ENCODE peak calls at places on chromosomes 11 and 22, in four cellular contexts. N is HepG2, H is WTC11, G is K562. Y is an unnamed sample.

GRCh38 chr11:45405916-45406670 is 120.0 kb upstream of the SYT13 start:
- DNase-seq in H (no peak), G (no peak), N (no peak), Y (no peak)

GRCh38 chr22:25053153-25053805 is 100.8 kb downstream of the KIAA1671 start:
- DNase-seq in H (no peak), G (no peak), N (peak), Y (no peak)

GRCh38 chr11:118180300-118180703 is 3.9 kb upstream of the SCN2B start:
- DNase-seq in G (peak), H (peak), N (peak), Y (peak)

GRCh38 chr11:123018702-123019101 is 37.1 kb upstream of the BSX start:
- DNase-seq in G (no peak), H (no peak), N (no peak), Y (no peak)

GRCh38 chr22:39594411-39594810 is 23.9 kb downstream of the CACNA1I start:
- DNase-seq in N (no peak), H (no peak), G (no peak), Y (no peak)

GRCh38 chr11:94656968-94657367 is 89.8 kb downstream of the PIWIL4 start:
- DNase-seq in G (no peak), H (no peak), N (no peak), Y (no peak)

GRCh38 chr11:95451261-95451660 is 220.3 kb upstream of the SESN3 start:
- DNase-seq in H (no peak), G (no peak), N (no peak), Y (no peak)

GRCh38 chr22:36549033-36549432 is 20.1 kb upstream of the EIF3D start:
- DNase-seq in H (no peak), N (no peak), G (no peak), Y (no peak)

GRCh38 chr22:46876357-46876934 is 114.0 kb downstream of the TBC1D22A start:
- DNase-seq in N (no peak), G (no peak), H (no peak), Y (no peak)

GRCh38 chr11:107590460-107591097 is 368 bp upstream of the ELMOD1 start:
- DNase-seq in H (peak), N (no peak), G (no peak), Y (no peak)

GRCh38 chr11:56817661-56818060 is 69.2 kb upstream of the OR9G4 start:
- DNase-seq in H (no peak), G (no peak), N (no peak), Y (no peak)

GRCh38 chr11:66068923-66069714 is 953 bp upstream of the PACS1 start:
- DNase-seq in N (peak), H (peak), G (peak), Y (no peak)

GRCh38 chr22:44455151-44455962 is 42.7 kb downstream of the RTL6 start:
- DNase-seq in H (no peak), N (no peak), G (no peak), Y (no peak)

GRCh38 chr22:45328822-45329535 is 19.2 kb downstream of the FAM118A start:
- DNase-seq in H (no peak), G (no peak), N (no peak), Y (no peak)

DNA sequence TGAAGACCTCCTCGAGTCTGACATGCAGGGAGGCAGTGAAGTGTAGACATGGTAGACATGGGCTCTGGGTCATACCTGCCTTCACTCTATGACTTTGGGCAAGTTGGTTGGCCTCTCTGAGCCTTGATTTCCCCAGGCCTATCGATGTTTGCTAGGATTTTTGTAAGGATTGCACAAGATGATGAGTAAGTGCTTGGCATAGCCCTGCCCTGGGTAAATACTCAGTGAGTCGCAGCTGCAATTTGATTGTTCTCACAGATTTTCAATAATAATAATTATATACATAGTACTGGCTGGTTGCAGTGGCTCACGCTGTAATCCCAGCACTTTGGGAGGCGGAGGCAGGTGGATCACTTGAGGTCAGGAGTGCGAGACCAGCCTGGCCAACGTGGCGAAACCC is 18.1 kb downstream of the MCM5 start:
- DNase-seq in G (no peak), N (no peak), H (no peak), Y (no peak)
- TF ChIP-seq ELF4 in G (no peak), N (no peak), H (no peak), Y (no peak)

GRCh38 chr22:23178512-23179254 is 1.6 kb upstream of the BCR start:
- DNase-seq in G (peak), N (no peak), H (peak), Y (peak)

GRCh38 chr22:23180893-23181762 is 819 bp downstream of the BCR start:
- DNase-seq in N (no peak), H (no peak), G (peak), Y (no peak)

GRCh38 chr22:23180301-23180892 is at the start of gene BCR:
- DNase-seq in G (peak), H (peak), N (no peak), Y (peak)

GRCh38 chr22:23181763-23182288 is 1.5 kb downstream of the BCR start:
- DNase-seq in N (no peak), G (peak), H (no peak), Y (no peak)

GRCh38 chr22:23179381-23180294 is 671 bp upstream of the BCR start:
- DNase-seq in N (no peak), G (peak), H (no peak), Y (no peak)
- TF ChIP-seq ELF4 in N (no peak), G (no peak), H (no peak), Y (no peak)

GRCh38 chr11:10418950-10419310 is 36.1 kb upstream of the AMPD3 start:
- DNase-seq in G (no peak), H (no peak), N (no peak), Y (no peak)

GRCh38 chr11:10414181-10414580 is 40.9 kb upstream of the AMPD3 start:
- DNase-seq in N (no peak), G (no peak), H (no peak), Y (no peak)

GRCh38 chr11:10414659-10415058 is 40.4 kb upstream of the AMPD3 start:
- DNase-seq in N (no peak), H (no peak), G (peak), Y (no peak)

GRCh38 chr11:10415817-10416392 is 39.2 kb upstream of the AMPD3 start:
- DNase-seq in H (no peak), N (no peak), G (no peak), Y (no peak)

DNA sequence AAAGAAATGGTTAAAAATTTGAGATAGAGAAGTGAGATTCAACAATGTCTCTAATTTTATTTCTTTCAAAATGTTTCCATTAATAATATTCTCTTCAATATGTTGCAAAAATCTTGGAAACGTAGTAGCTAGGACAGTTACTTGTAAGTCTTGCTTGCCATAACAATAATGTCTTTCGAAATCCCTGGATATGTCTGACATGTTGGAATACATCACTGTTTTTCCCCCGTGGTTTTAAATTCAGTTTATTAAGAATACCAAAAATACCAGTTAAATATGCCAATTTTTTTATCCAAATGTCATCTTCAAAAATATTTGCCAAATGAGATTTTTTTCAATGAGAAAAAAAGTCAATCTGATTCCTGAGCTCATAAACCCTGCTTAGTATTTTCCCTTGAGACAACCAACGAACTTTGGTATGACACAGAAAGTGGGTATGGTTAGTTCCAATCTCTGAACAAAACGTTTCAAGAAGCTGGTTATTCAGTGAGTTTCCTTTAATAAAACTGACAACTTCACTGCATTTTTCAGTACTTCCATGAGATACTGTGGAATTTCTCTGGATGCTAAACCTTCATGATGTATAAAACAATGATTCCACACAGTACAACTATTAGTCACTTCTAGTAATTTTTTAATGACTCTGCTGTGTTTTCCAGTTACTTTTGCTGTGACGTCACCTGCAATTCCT is 36.7 kb upstream of the AMPD3 start:
- DNase-seq in H (no peak), N (no peak), G (no peak), Y (no peak)
- TF ChIP-seq ELF4 in H (no peak), N (no peak), G (no peak), Y (no peak)

GRCh38 chr22:42324991-42325710 is 54.7 kb upstream of the TCF20 start:
- DNase-seq in H (peak), N (no peak), G (no peak), Y (no peak)
- TF ChIP-seq ELF4 in H (no peak), N (no peak), G (no peak), Y (no peak)

GRCh38 chr11:109730669-109731068 is 308.7 kb downstream of the C11orf87 start:
- DNase-seq in H (no peak), G (no peak), N (no peak), Y (no peak)

GRCh38 chr11:109728056-109728455 is 306.1 kb downstream of the C11orf87 start:
- DNase-seq in H (no peak), G (no peak), N (peak), Y (no peak)

GRCh38 chr11:109731451-109731850 is 309.5 kb downstream of the C11orf87 start:
- DNase-seq in N (no peak), G (no peak), H (no peak), Y (no peak)

GRCh38 chr11:109733245-109733644 is 311.3 kb downstream of the C11orf87 start:
- DNase-seq in G (no peak), N (no peak), H (no peak), Y (no peak)

GRCh38 chr11:109729761-109730160 is 307.8 kb downstream of the C11orf87 start:
- DNase-seq in G (no peak), N (no peak), H (peak), Y (no peak)
- TF ChIP-seq ELF4 in G (no peak), N (no peak), H (no peak), Y (no peak)

GRCh38 chr11:130740819-130741218 is 175.5 kb downstream of the SNX19 start:
- DNase-seq in H (no peak), N (no peak), G (no peak), Y (no peak)
- TF ChIP-seq ELF4 in H (no peak), N (no peak), G (no peak), Y (no peak)

DNA sequence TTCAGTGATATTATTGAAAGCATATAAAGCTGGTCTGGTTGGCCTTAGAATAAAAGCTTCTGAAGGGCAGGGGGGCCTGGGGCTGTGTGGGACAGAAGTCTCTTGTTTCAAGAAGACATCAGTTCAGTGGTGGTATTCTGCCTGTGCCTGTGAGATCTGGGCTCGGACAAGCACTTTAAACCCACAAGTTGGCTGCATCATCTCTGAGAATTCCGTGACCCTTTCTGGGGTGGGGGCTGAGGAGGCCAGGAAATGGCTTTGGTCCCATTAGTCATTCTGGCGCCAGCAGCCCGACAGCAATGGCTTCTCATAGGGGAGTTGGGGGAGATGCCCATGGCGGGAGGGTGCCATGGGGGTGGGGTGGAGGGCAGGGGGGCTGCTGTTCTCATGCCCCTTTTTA is 104.1 kb downstream of the PKNOX2 start:
- DNase-seq in G (no peak), N (no peak), H (no peak), Y (no peak)
- TF ChIP-seq ELF4 in G (no peak), N (no peak), H (no peak), Y (no peak)

GRCh38 chr22:31102441-31103081 is 4.8 kb downstream of the SELENOM start:
- DNase-seq in N (peak), G (peak), H (no peak), Y (no peak)
- TF ChIP-seq ELF4 in N (no peak), G (no peak), H (no peak), Y (no peak)

DNA sequence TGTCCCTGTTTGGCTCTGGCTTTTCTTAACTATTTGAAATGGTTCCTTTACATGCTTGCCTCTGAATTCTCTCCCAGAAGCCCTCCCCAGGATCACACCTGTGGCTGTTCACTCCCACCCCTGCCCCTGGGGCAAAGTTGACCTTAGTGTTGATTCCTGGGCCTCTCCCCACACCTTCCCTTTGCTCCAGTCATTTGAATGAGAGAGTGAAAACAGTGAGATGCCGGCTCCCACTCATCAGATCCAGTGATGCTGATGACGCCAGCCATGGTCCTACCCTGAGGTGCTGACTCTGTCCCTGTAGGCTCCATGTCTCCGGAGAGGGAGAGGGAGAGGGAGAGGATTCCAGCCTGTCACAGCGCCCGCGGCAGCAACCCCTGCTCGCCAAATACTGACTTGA is 40.7 kb downstream of the LRP5 start:
- DNase-seq in G (no peak), H (no peak), N (no peak), Y (no peak)
- TF ChIP-seq ELF4 in G (no peak), H (no peak), N (no peak), Y (no peak)

Y was measured in HEK293T.